ENCODE peak calls at places on chromosomes 12 and 14, in ten cellular contexts. U is left lung; T is right cardiac atrium; D is tibial artery; A is dorsolateral prefrontal cortex; X is H7; J is GDM1; P is endothelial cell; E is CD8-positive, alpha-beta memory T cell; O is fibroblast of lung. K is an unnamed sample.

GRCh38 chr12:104656921-104657320 is 200.2 kb downstream of the CHST11 start:
- DNase-seq in U (no peak), T (peak; percentile 33), D (peak; percentile 77), A (no peak), X (no peak), J (no peak), P (no peak), E (no peak), O (peak; percentile 85), K (no peak)

GRCh38 chr12:24044973-24045703 is 95.7 kb upstream of the SOX5 start:
- DNase-seq in U (no peak), T (no peak), D (no peak), A (no peak), X (no peak), J (no peak), P (no peak), E (no peak), O (no peak), K (no peak)

GRCh38 chr12:113183030-113183589 is 2.2 kb downstream of the DDX54 start:
- DNase-seq in U (no peak), T (no peak), D (no peak), A (no peak), X (no peak), J (no peak), P (no peak), E (no peak), O (no peak), K (no peak)

GRCh38 chr12:124337628-124338027 is 42.7 kb downstream of the RFLNA start:
- DNase-seq in U (peak; percentile 56), T (no peak), D (no peak), A (peak; percentile 49), X (no peak), J (no peak), P (no peak), E (no peak), O (no peak), K (no peak)

GRCh38 chr14:94193776-94194175 is 19.7 kb downstream of the PPP4R4 start:
- DNase-seq in U (no peak), T (no peak), D (no peak), A (no peak), X (no peak), J (no peak), P (no peak), E (no peak), O (no peak), K (no peak)

GRCh38 chr14:53106768-53107167 is 46.4 kb downstream of the DDHD1 start:
- DNase-seq in U (no peak), T (no peak), D (no peak), A (no peak), X (no peak), J (no peak), P (no peak), E (no peak), O (no peak), K (no peak)

GRCh38 chr14:75339059-75339458 is 60.4 kb downstream of the FOS start:
- DNase-seq in U (no peak), T (no peak), D (no peak), A (no peak), X (no peak), J (no peak), P (no peak), E (no peak), O (peak; percentile 54), K (no peak)

GRCh38 chr14:60648934-60649814 is at the start of gene SIX1:
- DNase-seq in U (peak; percentile 87), T (peak; percentile 66), D (peak; percentile 91), A (no peak), X (peak; percentile 98), J (no peak), P (peak; percentile 70), E (no peak), O (peak; percentile 93), K (peak; percentile 42)

GRCh38 chr12:69092137-69092536 is 147.2 kb upstream of the CPSF6 start:
- DNase-seq in U (no peak), T (no peak), D (no peak), A (no peak), X (no peak), J (no peak), P (no peak), E (no peak), O (no peak), K (no peak)

GRCh38 chr12:15423629-15424028 is 101.3 kb downstream of the PTPRO start:
- DNase-seq in U (no peak), T (no peak), D (no peak), A (no peak), X (no peak), J (no peak), P (no peak), E (no peak), O (peak; percentile 42), K (no peak)

GRCh38 chr14:61102549-61103466 is 121.8 kb downstream of the SLC38A6 start:
- DNase-seq in U (no peak), T (no peak), D (no peak), A (no peak), X (no peak), J (no peak), P (no peak), E (no peak), O (no peak), K (no peak)

GRCh38 chr12:51195841-51196240 is 22.0 kb downstream of the POU6F1 start:
- DNase-seq in U (no peak), T (no peak), D (no peak), A (no peak), X (peak; percentile 42), J (no peak), P (no peak), E (no peak), O (no peak), K (no peak)

GRCh38 chr14:74202113-74202512 is 37.1 kb upstream of the VSX2 start:
- DNase-seq in U (no peak), T (no peak), D (no peak), A (no peak), X (no peak), J (no peak), P (no peak), E (no peak), O (no peak), K (no peak)

GRCh38 chr12:76757694-76758093 is 6.2 kb upstream of the ZDHHC17 start:
- DNase-seq in U (no peak), T (no peak), D (no peak), A (no peak), X (no peak), J (no peak), P (no peak), E (no peak), O (no peak), K (no peak)

GRCh38 chr12:101116911-101117310 is 93.1 kb downstream of the SLC5A8 start:
- DNase-seq in U (no peak), T (no peak), D (no peak), A (no peak), X (no peak), J (no peak), P (no peak), E (no peak), O (no peak), K (no peak)

GRCh38 chr14:67331368-67332125 is 28.1 kb downstream of the ATP6V1D start:
- DNase-seq in U (no peak), T (no peak), D (no peak), A (no peak), X (no peak), J (no peak), P (no peak), E (no peak), O (no peak), K (no peak)

GRCh38 chr12:128920468-128920867 is 67.2 kb downstream of the GLT1D1 start:
- DNase-seq in U (no peak), T (peak; percentile 26), D (no peak), A (no peak), X (no peak), J (no peak), P (no peak), E (no peak), O (peak; percentile 4), K (no peak)

K was measured in naive thymus-derived CD4-positive, alpha-beta T cell.